ENCODE peak calls at places on chromosome 2, in five cellular contexts. B is neural progenitor cell; T is cardiac fibroblast; I is stimulated activated CD4-positive, alpha-beta T cell treated with anti-CD3 and anti-CD28 coated beads, Interleukin-2, amount 100 ng/mL, for 48 hours; K is activated T-cell treated with anti-CD3 and anti-CD28 coated beads, Interleukin-2, amount 50 U/mL, for 4 hours. R is an unnamed sample.

GRCh38 chr2:101793277-101793969 is 95.9 kb downstream of the MAP4K4 start:
- DNase-seq in B (peak), T (no peak), I (no peak), K (no peak), R (peak)

GRCh38 chr2:149169653-149170052 is 131.2 kb downstream of the LYPD6B start:
- DNase-seq in B (no peak), T (no peak), I (no peak), K (no peak), R (peak)

GRCh38 chr2:167582619-167583018 is 664.8 kb downstream of the STK39 start:
- DNase-seq in B (no peak), T (no peak), I (no peak), K (no peak), R (no peak)

GRCh38 chr2:127086800-127087737 is 19.9 kb downstream of the BIN1 start:
- DNase-seq in B (peak), T (peak), I (no peak), K (no peak), R (peak)

GRCh38 chr2:192377174-192377573 is 182.4 kb upstream of the TMEFF2 start:
- DNase-seq in B (no peak), T (no peak), I (no peak), K (no peak), R (no peak)

GRCh38 chr2:135773917-135774316 is 32.3 kb downstream of the UBXN4 start:
- DNase-seq in B (no peak), T (peak), I (no peak), K (no peak), R (no peak)

GRCh38 chr2:81334046-81334445 is 1029.5 kb upstream of the LRRTM1 start:
- DNase-seq in B (no peak), T (no peak), I (no peak), K (no peak), R (no peak)

GRCh38 chr2:70647873-70648481 is 94.4 kb upstream of the TGFA start:
- DNase-seq in B (peak), T (peak), I (peak), K (peak), R (peak)

GRCh38 chr2:63698825-63699548 is 110.2 kb downstream of the MDH1 start:
- DNase-seq in B (peak), T (peak), I (no peak), K (no peak), R (peak)

GRCh38 chr2:38156262-38156835 is 80.4 kb upstream of the CYP1B1 start:
- DNase-seq in B (no peak), T (no peak), I (no peak), K (no peak), R (no peak)

GRCh38 chr2:33681333-33681732 is 82.2 kb upstream of the FAM98A start:
- DNase-seq in B (no peak), T (peak), I (no peak), K (no peak), R (no peak)

GRCh38 chr2:1793868-1794445 is 49.6 kb upstream of the PXDN start:
- DNase-seq in B (no peak), T (no peak), I (no peak), K (no peak), R (no peak)

GRCh38 chr2:134402385-134402784 is 148.5 kb downstream of the MGAT5 start:
- DNase-seq in B (no peak), T (peak), I (no peak), K (no peak), R (peak)

GRCh38 chr2:143071185-143071876 is 57.9 kb upstream of the ARHGAP15 start:
- DNase-seq in B (no peak), T (peak), I (no peak), K (no peak), R (no peak)

GRCh38 chr2:236369606-236370005 is 105.4 kb upstream of the ASB18 start:
- DNase-seq in B (peak), T (no peak), I (no peak), K (no peak), R (peak)

GRCh38 chr2:237280235-237280634 is 133.7 kb downstream of the COL6A3 start:
- DNase-seq in B (no peak), T (peak), I (no peak), K (no peak), R (peak)

GRCh38 chr2:206800501-206801416 is 35.4 kb downstream of the FASTKD2 start:
- DNase-seq in B (peak), T (peak), I (peak), K (peak), R (peak)

GRCh38 chr2:110114007-110114591 is 1.5 kb downstream of the MALL start:
- DNase-seq in B (no peak), T (no peak), I (no peak), K (no peak), R (no peak)

GRCh38 chr2:16012626-16013501 is 72.5 kb downstream of the MYCN start:
- DNase-seq in B (peak), T (no peak), I (no peak), K (no peak), R (no peak)

R was measured in myocyte.